ENCODE peak calls at places on chromosome 12, in seven cellular contexts. One of them, this sample, is unnamed.
A peak's percentile ranks its signal among the peaks of the same experiment; 100 is the strongest.

GRCh38 chr12:91870872-91871707 is 274.6 kb downstream of the BTG1 start:
- DNase-seq in cardiac muscle cell: no peak
- DNase-seq in mucosa of descending colon: no peak
- DNase-seq in GM12865: no peak
- DNase-seq in kidney epithelial cell: no peak
- DNase-seq in astrocyte of the spinal cord: no peak
- DNase-seq in astrocyte: no peak
- DNase-seq in this sample: no peak

GRCh38 chr12:98894412-98895085 is 249.5 kb downstream of the APAF1 start:
- DNase-seq in mucosa of descending colon: no peak
- DNase-seq in kidney epithelial cell: no peak
- DNase-seq in cardiac muscle cell: peak; percentile 5
- DNase-seq in astrocyte of the spinal cord: peak; percentile 3
- DNase-seq in astrocyte: no peak
- DNase-seq in GM12865: no peak
- DNase-seq in this sample: peak; percentile 41

GRCh38 chr12:132872073-132872855 is 15.1 kb downstream of the CHFR start:
- DNase-seq in GM12865: no peak
- DNase-seq in astrocyte of the spinal cord: no peak
- DNase-seq in astrocyte: no peak
- DNase-seq in kidney epithelial cell: no peak
- DNase-seq in mucosa of descending colon: no peak
- DNase-seq in cardiac muscle cell: no peak
- DNase-seq in this sample: no peak

GRCh38 chr12:113973109-113973904 is 7.2 kb upstream of the RBM19 start:
- DNase-seq in cardiac muscle cell: no peak
- DNase-seq in mucosa of descending colon: no peak
- DNase-seq in GM12865: no peak
- DNase-seq in astrocyte of the spinal cord: no peak
- DNase-seq in kidney epithelial cell: no peak
- DNase-seq in astrocyte: no peak
- DNase-seq in this sample: no peak

GRCh38 chr12:87758271-87758670 is 270.9 kb downstream of the C12orf50 start:
- DNase-seq in astrocyte: no peak
- DNase-seq in mucosa of descending colon: no peak
- DNase-seq in astrocyte of the spinal cord: no peak
- DNase-seq in GM12865: no peak
- DNase-seq in kidney epithelial cell: no peak
- DNase-seq in cardiac muscle cell: no peak
- DNase-seq in this sample: no peak

GRCh38 chr12:102408487-102409297 is 71.7 kb downstream of the IGF1 start:
- DNase-seq in cardiac muscle cell: no peak
- DNase-seq in astrocyte: no peak
- DNase-seq in astrocyte of the spinal cord: no peak
- DNase-seq in kidney epithelial cell: no peak
- DNase-seq in mucosa of descending colon: no peak
- DNase-seq in GM12865: no peak
- DNase-seq in this sample: no peak

GRCh38 chr12:106889326-106889725 is 66.4 kb upstream of the TMEM263 start:
- DNase-seq in mucosa of descending colon: no peak
- DNase-seq in astrocyte: no peak
- DNase-seq in astrocyte of the spinal cord: no peak
- DNase-seq in GM12865: no peak
- DNase-seq in cardiac muscle cell: no peak
- DNase-seq in kidney epithelial cell: no peak
- DNase-seq in this sample: no peak

GRCh38 chr12:49874142-49874897 is 29.4 kb downstream of the FAIM2 start:
- DNase-seq in GM12865: no peak
- DNase-seq in cardiac muscle cell: no peak
- DNase-seq in astrocyte of the spinal cord: no peak
- DNase-seq in kidney epithelial cell: no peak
- DNase-seq in astrocyte: no peak
- DNase-seq in mucosa of descending colon: no peak
- DNase-seq in this sample: no peak

GRCh38 chr12:29309320-29309902 is 71.6 kb downstream of the ERGIC2 start:
- DNase-seq in mucosa of descending colon: no peak
- DNase-seq in GM12865: no peak
- DNase-seq in astrocyte of the spinal cord: peak; percentile 35
- DNase-seq in kidney epithelial cell: no peak
- DNase-seq in astrocyte: peak; percentile 12
- DNase-seq in cardiac muscle cell: peak; percentile 55
- DNase-seq in this sample: no peak

GRCh38 chr12:127411141-127411915 is 855.6 kb upstream of the TMEM132C start:
- DNase-seq in astrocyte of the spinal cord: no peak
- DNase-seq in cardiac muscle cell: no peak
- DNase-seq in mucosa of descending colon: no peak
- DNase-seq in kidney epithelial cell: no peak
- DNase-seq in GM12865: no peak
- DNase-seq in astrocyte: no peak
- DNase-seq in this sample: no peak

GRCh38 chr12:110444455-110444854 is 5.7 kb downstream of the ARPC3 start:
- DNase-seq in cardiac muscle cell: no peak
- DNase-seq in kidney epithelial cell: no peak
- DNase-seq in GM12865: no peak
- DNase-seq in mucosa of descending colon: no peak
- DNase-seq in astrocyte: no peak
- DNase-seq in astrocyte of the spinal cord: no peak
- DNase-seq in this sample: no peak

GRCh38 chr12:44428825-44429224 is 447.3 kb downstream of the NELL2 start:
- DNase-seq in cardiac muscle cell: no peak
- DNase-seq in astrocyte of the spinal cord: no peak
- DNase-seq in kidney epithelial cell: no peak
- DNase-seq in astrocyte: no peak
- DNase-seq in mucosa of descending colon: no peak
- DNase-seq in GM12865: no peak
- DNase-seq in this sample: no peak

GRCh38 chr12:122003646-122004611 is 17.8 kb upstream of the BCL7A start:
- DNase-seq in mucosa of descending colon: no peak
- DNase-seq in astrocyte: peak; percentile 76
- DNase-seq in astrocyte of the spinal cord: no peak
- DNase-seq in cardiac muscle cell: peak; percentile 31
- DNase-seq in GM12865: no peak
- DNase-seq in kidney epithelial cell: no peak
- DNase-seq in this sample: peak; percentile 45

GRCh38 chr12:116559330-116560080 is at the start of gene MAP1LC3B2:
- DNase-seq in kidney epithelial cell: peak; percentile 82
- DNase-seq in cardiac muscle cell: peak; percentile 90
- DNase-seq in GM12865: peak; percentile 98
- DNase-seq in astrocyte of the spinal cord: peak; percentile 84
- DNase-seq in astrocyte: peak; percentile 73
- DNase-seq in mucosa of descending colon: peak; percentile 87
- DNase-seq in this sample: peak; percentile 85

GRCh38 chr12:44285321-44285720 is 449.4 kb downstream of the TMEM117 start:
- DNase-seq in mucosa of descending colon: no peak
- DNase-seq in cardiac muscle cell: no peak
- DNase-seq in astrocyte: no peak
- DNase-seq in kidney epithelial cell: no peak
- DNase-seq in astrocyte of the spinal cord: no peak
- DNase-seq in GM12865: no peak
- DNase-seq in this sample: no peak

GRCh38 chr12:13173012-13173441 is 23.5 kb upstream of the EMP1 start:
- DNase-seq in cardiac muscle cell: peak; percentile 68
- DNase-seq in astrocyte of the spinal cord: peak; percentile 73
- DNase-seq in astrocyte: peak; percentile 70
- DNase-seq in GM12865: no peak
- DNase-seq in kidney epithelial cell: no peak
- DNase-seq in mucosa of descending colon: no peak
- DNase-seq in this sample: no peak

GRCh38 chr12:119868992-119869391 is 8.1 kb downstream of the CIT start:
- DNase-seq in mucosa of descending colon: no peak
- DNase-seq in cardiac muscle cell: peak; percentile 4
- DNase-seq in astrocyte: no peak
- DNase-seq in astrocyte of the spinal cord: peak; percentile 15
- DNase-seq in kidney epithelial cell: no peak
- DNase-seq in GM12865: no peak
- DNase-seq in this sample: no peak

GRCh38 chr12:81261508-81262207 is 183.8 kb downstream of the ACSS3 start:
- DNase-seq in mucosa of descending colon: no peak
- DNase-seq in astrocyte: no peak
- DNase-seq in GM12865: peak; percentile 18
- DNase-seq in astrocyte of the spinal cord: no peak
- DNase-seq in kidney epithelial cell: no peak
- DNase-seq in cardiac muscle cell: no peak
- DNase-seq in this sample: no peak

GRCh38 chr12:64160021-64160717 is 61.9 kb downstream of the KICS2 start:
- DNase-seq in astrocyte of the spinal cord: peak; percentile 12
- DNase-seq in kidney epithelial cell: no peak
- DNase-seq in cardiac muscle cell: peak; percentile 53
- DNase-seq in mucosa of descending colon: no peak
- DNase-seq in astrocyte: no peak
- DNase-seq in GM12865: no peak
- DNase-seq in this sample: no peak

GRCh38 chr12:121115530-121115929 is 17.1 kb upstream of the P2RX7 start:
- DNase-seq in astrocyte: no peak
- DNase-seq in cardiac muscle cell: no peak
- DNase-seq in astrocyte of the spinal cord: no peak
- DNase-seq in mucosa of descending colon: peak; percentile 71
- DNase-seq in kidney epithelial cell: no peak
- DNase-seq in GM12865: no peak
- DNase-seq in this sample: no peak

GRCh38 chr12:23949212-23950010 is at the start of gene SOX5:
- DNase-seq in kidney epithelial cell: peak; percentile 18
- DNase-seq in astrocyte: peak; percentile 75
- DNase-seq in cardiac muscle cell: peak; percentile 69
- DNase-seq in GM12865: no peak
- DNase-seq in mucosa of descending colon: peak; percentile 15
- DNase-seq in astrocyte of the spinal cord: peak; percentile 75
- DNase-seq in this sample: no peak

GRCh38 chr12:20283467-20283866 is 84.9 kb upstream of the PDE3A start:
- DNase-seq in mucosa of descending colon: no peak
- DNase-seq in astrocyte: no peak
- DNase-seq in kidney epithelial cell: no peak
- DNase-seq in GM12865: no peak
- DNase-seq in astrocyte of the spinal cord: no peak
- DNase-seq in cardiac muscle cell: no peak
- DNase-seq in this sample: no peak
- TF ChIP-seq CTCF in mucosa of descending colon: no peak
- TF ChIP-seq CTCF in astrocyte: no peak
- TF ChIP-seq CTCF in kidney epithelial cell: no peak
- TF ChIP-seq CTCF in GM12865: no peak
- TF ChIP-seq CTCF in astrocyte of the spinal cord: no peak
- TF ChIP-seq CTCF in cardiac muscle cell: no peak
- TF ChIP-seq CTCF in this sample: no peak

DNA sequence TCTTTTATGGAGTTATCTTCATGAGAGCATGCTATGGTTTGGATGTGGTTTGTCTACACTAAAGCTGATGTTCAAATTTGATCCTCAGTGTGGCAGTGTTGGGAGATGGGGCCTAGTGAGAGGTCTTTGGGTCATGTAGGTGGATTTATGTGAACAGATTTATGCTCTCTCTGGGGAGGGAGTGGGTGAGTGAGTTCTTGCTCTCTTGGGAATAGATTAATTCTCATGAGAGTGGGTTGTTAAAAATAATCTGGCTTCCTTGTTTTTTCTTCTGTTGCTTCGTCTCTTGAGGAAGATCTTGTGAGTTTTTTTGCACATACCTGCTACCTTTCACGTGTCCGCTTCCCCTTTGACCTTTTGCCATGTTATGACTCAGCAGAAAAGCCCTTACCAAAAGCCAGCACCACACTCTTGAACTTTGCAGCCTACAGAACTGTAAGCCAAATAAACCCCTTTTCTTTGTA is 20.5 kb downstream of the DERA start:
- DNase-seq in cardiac muscle cell: no peak
- DNase-seq in kidney epithelial cell: no peak
- DNase-seq in GM12865: peak; percentile 38
- DNase-seq in astrocyte of the spinal cord: no peak
- DNase-seq in astrocyte: no peak
- DNase-seq in mucosa of descending colon: no peak
- DNase-seq in this sample: no peak
- TF ChIP-seq CTCF in cardiac muscle cell: no peak
- TF ChIP-seq CTCF in kidney epithelial cell: no peak
- TF ChIP-seq CTCF in GM12865: no peak
- TF ChIP-seq CTCF in astrocyte of the spinal cord: no peak
- TF ChIP-seq CTCF in astrocyte: no peak
- TF ChIP-seq CTCF in mucosa of descending colon: no peak
- TF ChIP-seq CTCF in this sample: no peak

DNA sequence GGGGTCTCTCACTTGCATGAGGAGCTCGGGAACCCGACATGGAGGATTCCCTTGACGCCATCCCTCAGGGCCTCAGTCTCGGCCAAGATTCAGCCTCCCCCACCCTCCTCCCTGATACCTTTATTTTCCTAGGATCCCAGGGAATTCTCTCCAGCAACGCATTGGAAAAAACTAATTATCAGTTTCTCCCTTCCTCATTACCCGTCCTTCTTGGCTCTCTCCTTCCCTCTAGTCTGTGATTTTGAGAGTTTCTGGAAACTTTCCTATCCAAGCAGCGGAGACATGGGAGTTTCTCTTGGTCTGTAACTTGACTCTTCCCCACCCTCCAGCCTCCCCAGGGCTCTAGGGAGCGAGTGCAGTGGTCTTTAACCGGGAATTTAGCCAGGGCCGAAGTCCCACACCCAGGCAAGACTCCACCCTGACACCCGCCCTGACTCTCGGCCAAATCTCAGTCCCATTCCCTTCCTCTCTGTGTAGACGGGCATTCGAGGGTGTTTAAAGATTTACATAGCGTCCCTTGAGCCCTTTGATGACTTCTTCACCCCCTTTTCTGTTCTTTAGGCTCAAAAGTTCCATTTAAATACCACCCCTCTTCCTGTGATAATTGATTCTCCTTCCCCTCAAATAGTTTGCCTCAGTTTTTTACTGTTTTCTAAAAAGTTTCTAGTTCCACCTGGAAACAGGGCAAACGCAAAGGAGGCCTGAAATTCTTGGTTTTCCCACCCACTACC is 6.7 kb downstream of the HOXC5 start:
- DNase-seq in cardiac muscle cell: no peak
- DNase-seq in astrocyte: no peak
- DNase-seq in GM12865: no peak
- DNase-seq in astrocyte of the spinal cord: peak; percentile 52
- DNase-seq in kidney epithelial cell: no peak
- DNase-seq in mucosa of descending colon: no peak
- DNase-seq in this sample: no peak
- TF ChIP-seq CTCF in cardiac muscle cell: no peak
- TF ChIP-seq CTCF in astrocyte: no peak
- TF ChIP-seq CTCF in GM12865: no peak
- TF ChIP-seq CTCF in astrocyte of the spinal cord: no peak
- TF ChIP-seq CTCF in kidney epithelial cell: no peak
- TF ChIP-seq CTCF in mucosa of descending colon: no peak
- TF ChIP-seq CTCF in this sample: no peak

DNA sequence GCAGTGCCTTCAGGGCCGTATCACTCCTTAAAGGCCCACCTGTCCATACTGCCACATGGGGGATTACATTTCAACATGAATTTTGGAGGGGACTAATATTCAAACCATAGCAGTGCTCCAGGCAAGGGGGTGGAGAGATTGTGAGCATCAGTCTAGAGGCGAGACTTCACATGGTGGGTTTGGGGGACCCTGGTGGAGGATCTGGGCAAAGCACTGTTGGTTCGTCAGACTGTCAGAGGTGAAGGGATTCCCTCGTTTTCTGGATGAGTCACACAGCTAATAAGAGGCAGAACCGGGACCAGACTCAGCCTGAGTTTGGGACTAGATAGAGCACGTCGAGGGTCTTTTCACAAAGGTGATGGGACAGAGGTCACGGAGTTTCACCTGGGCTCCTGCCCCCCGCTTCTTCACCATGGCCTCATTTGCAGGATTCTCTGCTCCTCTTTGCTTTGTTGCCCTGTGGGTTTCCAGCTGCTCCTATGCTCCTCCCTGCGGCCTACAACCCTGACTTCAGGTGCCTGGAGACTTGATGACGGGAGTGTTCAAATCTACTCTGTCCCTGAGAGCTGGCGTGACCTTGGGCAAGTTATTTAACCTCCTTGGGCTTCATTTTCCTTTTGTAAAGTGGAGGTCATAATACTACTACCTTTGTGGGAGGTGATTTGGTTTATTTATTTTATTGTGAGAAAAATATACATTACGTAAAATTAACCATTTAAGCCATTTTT is 41.5 kb downstream of the TEAD4 start:
- DNase-seq in cardiac muscle cell: no peak
- DNase-seq in GM12865: peak; percentile 14
- DNase-seq in astrocyte of the spinal cord: no peak
- DNase-seq in mucosa of descending colon: no peak
- DNase-seq in astrocyte: no peak
- DNase-seq in kidney epithelial cell: no peak
- DNase-seq in this sample: no peak
- TF ChIP-seq CTCF in cardiac muscle cell: no peak
- TF ChIP-seq CTCF in GM12865: peak; percentile 5
- TF ChIP-seq CTCF in astrocyte of the spinal cord: peak; percentile 18
- TF ChIP-seq CTCF in mucosa of descending colon: no peak
- TF ChIP-seq CTCF in astrocyte: peak; percentile 18
- TF ChIP-seq CTCF in kidney epithelial cell: no peak
- TF ChIP-seq CTCF in this sample: no peak

This sample was measured in GM20000.